ENCODE peak calls at places on chromosome 2, in eight cellular contexts. D is AG10803; V is stimulated activated naive CD8-positive, alpha-beta T cell treated with anti-CD3 and anti-CD28 coated beads, Interleukin-15, Interleukin-2, amounts not matched to agents 100 U/mL and 50 U/mL, for 24 hours; N is AG09309; A is A172; O is dermis blood vessel endothelial cell; X is effector memory CD8-positive, alpha-beta T cell; Y is activated T-helper 2 cell treated with anti-CD3 and anti-CD28 coated beads, Interferon-gamma antibody, Interleukin-2, Interleukin-4, amounts not matched to agents 10 μg/mL and 5 μg/mL and 100 μg/mL, durations not matched to agents 14 hours and 24 hours and 36 hours. M is an unnamed sample.
A peak's percentile ranks its signal among the peaks of the same experiment; 100 is the strongest.

GRCh38 chr2:121558329-121558728 is 27.6 kb downstream of the RNU4ATAC start:
- DNase-seq in D (no peak), V (no peak), N (no peak), A (no peak), O (no peak), X (no peak), Y (no peak), M (no peak)

GRCh38 chr2:228624708-228625107 is 443.2 kb upstream of the SPHKAP start:
- DNase-seq in D (no peak), V (no peak), N (no peak), A (no peak), O (no peak), X (no peak), Y (no peak), M (no peak)

GRCh38 chr2:170524828-170525565 is 190.1 kb upstream of the SP5 start:
- DNase-seq in D (peak; percentile 12), V (no peak), N (no peak), A (peak; percentile 83), O (no peak), X (no peak), Y (no peak), M (no peak)

GRCh38 chr2:152814475-152815030 is 96.1 kb downstream of the ARL6IP6 start:
- DNase-seq in D (no peak), V (no peak), N (no peak), A (peak; percentile 38), O (no peak), X (no peak), Y (no peak), M (no peak)

GRCh38 chr2:241320394-241320793 is 4.7 kb downstream of the SEPTIN2 start:
- DNase-seq in D (no peak), V (no peak), N (no peak), A (no peak), O (no peak), X (no peak), Y (no peak), M (no peak)

GRCh38 chr2:80073134-80073561 is 231.4 kb downstream of the LRRTM1 start:
- DNase-seq in D (peak; percentile 65), V (no peak), N (peak; percentile 27), A (peak; percentile 62), O (peak; percentile 68), X (no peak), Y (no peak), M (peak; percentile 6)

GRCh38 chr2:68134554-68134953 is 23.1 kb upstream of the PNO1 start:
- DNase-seq in D (no peak), V (no peak), N (no peak), A (no peak), O (no peak), X (no peak), Y (no peak), M (no peak)

GRCh38 chr2:151189125-151189524 is 72.5 kb downstream of the RBM43 start:
- DNase-seq in D (no peak), V (no peak), N (no peak), A (no peak), O (no peak), X (no peak), Y (no peak), M (peak; percentile 2)

GRCh38 chr2:146119586-146119985 is 1599.7 kb upstream of the ZEB2 start:
- DNase-seq in D (no peak), V (no peak), N (no peak), A (no peak), O (no peak), X (no peak), Y (no peak), M (no peak)

GRCh38 chr2:18932864-18933263 is 343.5 kb upstream of the NT5C1B start:
- DNase-seq in D (peak; percentile 37), V (no peak), N (no peak), A (no peak), O (peak; percentile 1), X (no peak), Y (no peak), M (no peak)

GRCh38 chr2:216740557-216741222 is 45.3 kb upstream of the IGFBP5 start:
- DNase-seq in D (no peak), V (no peak), N (no peak), A (no peak), O (no peak), X (no peak), Y (no peak), M (no peak)

GRCh38 chr2:28231110-28231621 is 161.5 kb upstream of the FOSL2 start:
- DNase-seq in D (peak; percentile 81), V (no peak), N (peak; percentile 13), A (peak; percentile 46), O (no peak), X (no peak), Y (no peak), M (no peak)

GRCh38 chr2:149989447-149990063 is 402.0 kb upstream of the MMADHC start:
- DNase-seq in D (peak; percentile 91), V (no peak), N (no peak), A (no peak), O (peak; percentile 88), X (no peak), Y (no peak), M (no peak)

GRCh38 chr2:156309922-156310321 is 22.6 kb downstream of the NR4A2 start:
- DNase-seq in D (no peak), V (no peak), N (no peak), A (no peak), O (no peak), X (no peak), Y (no peak), M (no peak)

GRCh38 chr2:179936654-179937053 is 70.4 kb downstream of the CWC22 start:
- DNase-seq in D (no peak), V (peak; percentile 44), N (no peak), A (peak; percentile 10), O (peak; percentile 23), X (no peak), Y (no peak), M (no peak)

GRCh38 chr2:85288244-85288725 is 39.5 kb downstream of the TGOLN2 start:
- DNase-seq in D (peak; percentile 67), V (no peak), N (no peak), A (peak; percentile 67), O (no peak), X (no peak), Y (no peak), M (no peak)

GRCh38 chr2:105454801-105455485 is 56.1 kb upstream of the FHL2 start:
- DNase-seq in D (peak; percentile 82), V (no peak), N (peak; percentile 80), A (peak; percentile 66), O (peak; percentile 53), X (no peak), Y (no peak), M (no peak)

GRCh38 chr2:1563084-1563857 is 150.0 kb downstream of the TPO start:
- DNase-seq in D (no peak), V (no peak), N (no peak), A (no peak), O (no peak), X (no peak), Y (no peak), M (no peak)

M was measured in GDM1.